ENCODE peak calls at places on chromosomes 7 and 10, in eight cellular contexts. W is ovary, J is right lobe of liver, S is stomach, O is endothelial cell of umbilical vein, F is A549, Y is body of pancreas, U is uterus. T is an unnamed sample.

GRCh38 chr10:22436526-22436892 is 91.2 kb downstream of the SPAG6 start:
- DNase-seq in W (no peak), J (no peak), S (no peak), O (no peak), F (no peak), Y (no peak), U (peak; percentile 33), T (peak; percentile 93)

GRCh38 chr10:78763651-78764395 is 304.9 kb upstream of the ZMIZ1 start:
- DNase-seq in W (peak; percentile 87), J (no peak), S (no peak), O (no peak), F (no peak), Y (no peak), U (peak; percentile 79), T (peak; percentile 81)

GRCh38 chr10:103493911-103494877 is 689 bp downstream of the NEURL1 start:
- DNase-seq in W (peak; percentile 72), J (no peak), S (no peak), O (no peak), F (no peak), Y (peak; percentile 46), U (peak; percentile 60), T (no peak)

GRCh38 chr7:43758029-43758860 is at the start of gene BLVRA:
- DNase-seq in W (peak; percentile 82), J (peak; percentile 84), S (peak; percentile 68), O (peak; percentile 56), F (peak; percentile 90), Y (peak; percentile 64), U (peak; percentile 62), T (peak; percentile 66)

GRCh38 chr10:60661627-60662026 is 116.7 kb upstream of the CDK1 start:
- DNase-seq in W (no peak), J (no peak), S (no peak), O (no peak), F (no peak), Y (no peak), U (no peak), T (no peak)

GRCh38 chr10:64733980-64734379 is 1212.8 kb downstream of the REEP3 start:
- DNase-seq in W (no peak), J (no peak), S (peak; percentile 28), O (peak; percentile 69), F (peak; percentile 6), Y (peak; percentile 20), U (no peak), T (no peak)

GRCh38 chr7:100705341-100705752 is 574 bp upstream of the POP7 start:
- DNase-seq in W (peak; percentile 90), J (peak; percentile 81), S (peak; percentile 76), O (peak; percentile 83), F (peak; percentile 89), Y (peak; percentile 74), U (peak; percentile 78), T (peak; percentile 95)

GRCh38 chr10:127937915-127938440 is 31.1 kb downstream of the PTPRE start:
- DNase-seq in W (no peak), J (no peak), S (no peak), O (no peak), F (no peak), Y (no peak), U (no peak), T (no peak)

GRCh38 chr7:40463449-40463848 is 328.6 kb downstream of the SUGCT start:
- DNase-seq in W (no peak), J (no peak), S (no peak), O (no peak), F (no peak), Y (no peak), U (no peak), T (no peak)

GRCh38 chr7:29335188-29336083 is 140.9 kb downstream of the CHN2 start:
- DNase-seq in W (no peak), J (no peak), S (no peak), O (no peak), F (no peak), Y (no peak), U (no peak), T (no peak)

GRCh38 chr10:94205370-94205930 is 157.3 kb downstream of the NOC3L start:
- DNase-seq in W (no peak), J (peak; percentile 39), S (no peak), O (no peak), F (no peak), Y (peak; percentile 36), U (peak; percentile 65), T (no peak)

GRCh38 chr10:88848499-88848898 is 3.1 kb downstream of the ANKRD22 start:
- DNase-seq in W (no peak), J (no peak), S (no peak), O (peak; percentile 68), F (no peak), Y (no peak), U (no peak), T (no peak)

GRCh38 chr10:73923935-73924598 is 13.1 kb downstream of the PLAU start:
- DNase-seq in W (no peak), J (no peak), S (no peak), O (no peak), F (no peak), Y (no peak), U (no peak), T (no peak)

GRCh38 chr10:75079436-75080083 is 31.9 kb upstream of the SAMD8 start:
- DNase-seq in W (no peak), J (no peak), S (no peak), O (no peak), F (no peak), Y (no peak), U (no peak), T (no peak)

GRCh38 chr10:62131724-62132123 is 136.9 kb downstream of the RTKN2 start:
- DNase-seq in W (no peak), J (no peak), S (no peak), O (no peak), F (no peak), Y (no peak), U (no peak), T (no peak)

GRCh38 chr7:127525866-127526456 is 59.4 kb downstream of the GCC1 start:
- DNase-seq in W (no peak), J (no peak), S (no peak), O (no peak), F (no peak), Y (no peak), U (no peak), T (no peak)

GRCh38 chr7:139720705-139721231 is 57.0 kb downstream of the HIPK2 start:
- DNase-seq in W (no peak), J (no peak), S (peak; percentile 25), O (peak; percentile 95), F (no peak), Y (no peak), U (peak; percentile 58), T (peak; percentile 84)

GRCh38 chr7:69903410-69903809 is 305.1 kb downstream of the AUTS2 start:
- DNase-seq in W (no peak), J (no peak), S (no peak), O (no peak), F (no peak), Y (no peak), U (no peak), T (no peak)

GRCh38 chr7:80231719-80232118 is 97.1 kb downstream of the GNAI1 start:
- DNase-seq in W (no peak), J (no peak), S (no peak), O (no peak), F (no peak), Y (no peak), U (no peak), T (no peak)

GRCh38 chr10:8321990-8322389 is 267.5 kb downstream of the GATA3 start:
- DNase-seq in W (no peak), J (no peak), S (no peak), O (no peak), F (no peak), Y (no peak), U (no peak), T (no peak)

GRCh38 chr7:140656548-140657515 is 15.9 kb upstream of the ADCK2 start:
- DNase-seq in W (peak; percentile 40), J (peak; percentile 55), S (peak; percentile 80), O (peak; percentile 43), F (no peak), Y (peak; percentile 82), U (peak; percentile 54), T (peak; percentile 76)

GRCh38 chr7:40175725-40176510 is 41.1 kb downstream of the SUGCT start:
- DNase-seq in W (no peak), J (peak; percentile 50), S (no peak), O (no peak), F (no peak), Y (no peak), U (no peak), T (no peak)

GRCh38 chr7:151632750-151633515 is 113.2 kb upstream of the RHEB start:
- DNase-seq in W (peak; percentile 63), J (peak; percentile 68), S (peak; percentile 61), O (peak; percentile 34), F (no peak), Y (peak; percentile 40), U (peak; percentile 39), T (peak; percentile 26)
- TF ChIP-seq POLR2A in W (no peak), J (no peak), S (no peak), O (no peak), F (no peak), Y (no peak), U (no peak), T (no peak)

DNA sequence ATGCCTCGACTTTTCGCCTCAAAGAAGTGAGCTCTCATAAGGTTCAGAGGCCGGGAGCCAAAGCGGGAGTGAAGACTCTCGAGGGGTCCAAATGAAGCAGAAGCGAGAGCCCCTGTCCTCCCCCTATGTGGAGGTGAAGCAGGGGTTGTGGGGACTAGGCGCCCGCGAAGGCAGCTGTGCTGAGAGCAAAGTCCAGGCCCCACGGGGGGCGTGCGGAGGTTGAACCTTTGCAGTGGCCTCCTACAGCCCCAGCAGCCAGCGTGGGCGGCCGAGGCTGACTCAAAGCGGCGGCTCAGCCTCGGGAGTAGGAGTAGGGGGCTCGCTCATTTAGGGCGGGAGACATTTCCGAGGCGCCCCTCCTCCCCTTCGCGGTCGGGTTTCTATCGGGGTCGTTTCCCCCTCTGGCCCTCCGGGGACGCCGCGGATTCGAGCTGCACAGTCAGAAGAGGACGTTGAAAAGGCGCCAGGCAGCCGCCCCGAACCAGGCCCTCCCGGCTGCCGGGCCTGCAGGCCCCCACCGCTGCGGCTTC is 548 bp upstream of the ADD3 start:
- DNase-seq in W (no peak), J (peak; percentile 71), S (no peak), O (no peak), F (peak; percentile 35), Y (no peak), U (no peak), T (no peak)
- TF ChIP-seq CTCF in W (no peak), J (no peak), S (no peak), O (no peak), F (no peak), Y (no peak), U (no peak), T (no peak)

DNA sequence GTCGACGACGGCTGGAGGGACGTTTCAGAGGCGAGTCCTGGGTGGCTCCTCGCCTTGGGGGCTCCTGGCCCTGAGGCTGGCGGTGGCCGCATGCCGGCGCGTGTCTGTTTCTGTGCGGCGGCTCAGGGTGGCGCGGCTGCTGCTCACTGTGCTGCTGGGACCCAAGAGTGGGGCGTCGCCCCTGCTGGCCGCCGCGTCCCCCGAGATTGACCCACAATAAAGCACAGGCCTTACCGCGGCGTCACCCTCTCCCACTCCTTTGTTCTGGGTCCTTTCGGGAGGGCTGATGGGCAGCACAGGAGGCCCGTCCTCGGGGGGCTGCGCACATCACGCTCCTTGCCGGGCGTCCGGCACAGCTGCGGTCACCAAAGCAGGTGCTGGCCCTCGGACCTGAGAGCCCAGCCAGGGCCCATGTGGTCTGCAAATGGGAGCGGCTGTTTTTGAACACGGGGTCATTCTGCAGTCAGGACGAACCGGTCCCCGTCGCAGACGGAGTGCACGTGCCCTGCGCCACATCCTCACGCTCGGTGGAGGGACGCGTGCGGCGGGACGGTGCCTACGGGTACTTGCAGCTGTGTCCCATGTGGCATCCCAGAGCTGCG is 19.2 kb downstream of the GET4 start:
- DNase-seq in W (no peak), J (no peak), S (no peak), O (no peak), F (no peak), Y (no peak), U (no peak), T (no peak)
- TF ChIP-seq POLR2A in W (no peak), J (no peak), S (no peak), O (no peak), F (no peak), Y (no peak), U (no peak), T (no peak)

GRCh38 chr7:27143022-27143949 is at the start of gene HOXA5:
- DNase-seq in W (no peak), J (peak; percentile 65), S (peak; percentile 45), O (peak; percentile 97), F (peak; percentile 95), Y (peak; percentile 41), U (peak; percentile 71), T (peak; percentile 87)
- TF ChIP-seq CTCF in W (no peak), J (peak; percentile 46), S (no peak), O (peak; percentile 83), F (peak; percentile 88), Y (peak; percentile 13), U (peak; percentile 57), T (no peak)